ENCODE peak calls at places on chromosomes 2 and 18, in six cellular contexts. R is IMR-90, B is H9, U is neuronal stem cell, P is H1, Q is mesenchymal stem cell. A is an unnamed sample.

GRCh38 chr18:49924293-49924983 is 111.1 kb upstream of the ACAA2 start:
- DNase-seq in R (no peak), U (no peak), P (no peak), B (no peak), Q (no peak), A (no peak)

GRCh38 chr2:56334622-56335021 is 150.8 kb downstream of the CCDC85A start:
- DNase-seq in P (no peak), B (no peak), R (no peak), Q (no peak), U (no peak), A (no peak)

GRCh38 chr18:45636110-45636509 is 20.8 kb downstream of the SLC14A2 start:
- DNase-seq in Q (no peak), U (no peak), B (no peak), R (no peak), P (no peak), A (no peak)

GRCh38 chr2:232547991-232548390 is 2.4 kb downstream of the TIGD1 start:
- DNase-seq in Q (no peak), U (no peak), R (no peak), P (no peak), B (no peak), A (no peak)

GRCh38 chr2:136116813-136117390 is 1.0 kb downstream of the CXCR4 start:
- DNase-seq in U (peak), P (no peak), B (peak), R (no peak), Q (no peak), A (no peak)

GRCh38 chr2:7730449-7730848 is 813.2 kb downstream of the RNF144A start:
- DNase-seq in B (no peak), R (no peak), P (no peak), U (no peak), Q (no peak), A (no peak)

GRCh38 chr2:205714789-205715411 is 32.6 kb downstream of the NRP2 start:
- DNase-seq in P (no peak), U (no peak), B (no peak), Q (peak), R (peak), A (no peak)

GRCh38 chr2:6855860-6856547 is 9.7 kb downstream of the CMPK2 start:
- DNase-seq in R (no peak), P (no peak), B (no peak), U (no peak), Q (peak), A (peak)

GRCh38 chr2:30679416-30680088 is 127.7 kb downstream of the CAPN13 start:
- DNase-seq in B (no peak), U (no peak), P (no peak), Q (peak), R (peak), A (peak)

GRCh38 chr2:241112592-241112991 is 10.5 kb upstream of the MTERF4 start:
- DNase-seq in P (no peak), U (no peak), R (no peak), B (no peak), Q (no peak), A (no peak)

GRCh38 chr2:46958431-46959017 is 42.9 kb upstream of the MCFD2 start:
- DNase-seq in B (no peak), P (no peak), Q (no peak), R (no peak), U (no peak), A (no peak)

GRCh38 chr2:120917876-120918275 is 182.2 kb downstream of the GLI2 start:
- DNase-seq in P (no peak), R (peak), U (no peak), B (no peak), Q (peak), A (no peak)

GRCh38 chr18:57631697-57632096 is 10.1 kb upstream of the NARS1 start:
- DNase-seq in B (no peak), R (no peak), Q (no peak), P (no peak), U (no peak), A (no peak)

GRCh38 chr2:173943139-173943538 is 22.0 kb downstream of the SP3 start:
- DNase-seq in P (no peak), R (no peak), Q (no peak), B (no peak), U (no peak), A (peak)

GRCh38 chr2:73984922-73985317 is 210 bp downstream of the TET3 start:
- DNase-seq in B (no peak), R (no peak), U (no peak), P (no peak), Q (no peak), A (no peak)

GRCh38 chr2:100819365-100820345 is at the start of gene NPAS2:
- DNase-seq in P (no peak), B (peak), Q (peak), R (peak), U (no peak), A (peak)

GRCh38 chr2:197207106-197207505 is 103.5 kb downstream of the ANKRD44 start:
- DNase-seq in B (no peak), U (no peak), Q (no peak), P (no peak), R (no peak), A (no peak)

DNA sequence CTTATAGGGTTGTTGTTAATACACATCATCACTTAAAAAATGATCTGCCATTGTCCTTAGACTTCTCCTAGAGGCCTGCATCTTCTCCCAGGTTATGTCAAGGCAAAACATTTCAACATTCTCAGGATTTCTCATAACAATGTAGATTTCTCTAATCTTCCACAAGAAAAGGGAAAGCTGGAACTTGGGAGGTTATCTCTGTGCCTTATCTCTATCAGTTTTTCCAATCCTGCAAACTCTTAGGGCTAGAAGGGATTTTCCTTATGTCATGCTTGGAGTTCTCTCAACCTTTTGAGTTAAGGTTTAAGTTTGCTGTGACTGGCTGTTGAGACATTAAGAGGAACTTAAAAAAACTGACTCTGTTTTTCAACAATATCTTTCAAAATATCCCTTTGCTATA is 300.6 kb upstream of the TFPI start:
- DNase-seq in U (no peak), Q (no peak), P (no peak), R (no peak), B (no peak), A (peak)
- H4K91ac ChIP-seq in U (no peak), Q (no peak), P (no peak), R (no peak), B (no peak), A (no peak)

GRCh38 chr2:37657471-37657870 is 14.0 kb downstream of the CDC42EP3 start:
- DNase-seq in R (no peak), Q (no peak), P (no peak), U (no peak), B (no peak), A (no peak)
- H4K91ac ChIP-seq in R (no peak), Q (peak), P (peak), U (no peak), B (no peak), A (no peak)

GRCh38 chr2:27451095-27451494 is 8.9 kb downstream of the KRTCAP3 start:
- DNase-seq in R (no peak), P (no peak), B (no peak), Q (no peak), U (no peak), A (no peak)
- H4K91ac ChIP-seq in R (no peak), P (no peak), B (no peak), Q (no peak), U (no peak), A (no peak)

DNA sequence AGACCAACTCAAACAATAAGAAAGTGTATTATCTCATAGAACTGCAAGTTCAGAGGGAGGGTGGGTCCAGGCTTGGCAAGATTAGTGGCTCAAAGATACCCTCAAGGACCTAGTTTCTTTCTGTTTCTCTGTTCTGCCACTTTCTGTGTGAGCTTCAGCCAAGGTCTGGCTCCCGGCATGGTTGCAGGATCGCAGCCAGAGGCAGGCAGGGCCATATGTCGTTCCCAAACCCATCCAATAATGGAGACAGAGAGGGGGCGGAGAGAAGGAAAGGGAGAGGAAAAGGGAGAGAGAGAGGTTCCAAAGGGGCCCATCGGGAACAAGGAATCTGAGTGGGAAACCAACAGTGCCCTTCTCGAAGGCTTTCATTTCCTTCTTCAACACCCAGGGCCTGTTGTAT is 169.1 kb upstream of the NCK2 start:
- DNase-seq in Q (no peak), B (no peak), R (no peak), U (no peak), P (no peak), A (no peak)
- H4K91ac ChIP-seq in Q (no peak), B (no peak), R (no peak), U (no peak), P (no peak), A (no peak)

GRCh38 chr2:96423281-96423680 is 81.9 kb downstream of the NEURL3 start:
- DNase-seq in P (no peak), U (no peak), R (no peak), B (no peak), Q (no peak), A (no peak)

GRCh38 chr2:96427917-96428316 is 77.2 kb downstream of the NEURL3 start:
- DNase-seq in Q (peak), B (no peak), R (peak), U (no peak), P (no peak), A (peak)

GRCh38 chr2:96427169-96427568 is 78.0 kb downstream of the NEURL3 start:
- DNase-seq in R (no peak), U (no peak), P (no peak), Q (no peak), B (no peak), A (no peak)

GRCh38 chr2:96423866-96424265 is 81.3 kb downstream of the NEURL3 start:
- DNase-seq in U (no peak), B (no peak), R (peak), P (no peak), Q (no peak), A (peak)
- H4K91ac ChIP-seq in U (no peak), B (no peak), R (no peak), P (no peak), Q (no peak), A (no peak)

GRCh38 chr2:186594001-186594722 is 4.3 kb downstream of the ITGAV start:
- DNase-seq in Q (no peak), U (no peak), B (no peak), P (no peak), R (no peak), A (no peak)

GRCh38 chr2:186603208-186603765 is 13.4 kb downstream of the ITGAV start:
- DNase-seq in R (peak), Q (no peak), B (no peak), P (no peak), U (no peak), A (no peak)

GRCh38 chr2:186605041-186605440 is 15.2 kb downstream of the ITGAV start:
- DNase-seq in R (no peak), Q (peak), B (no peak), P (no peak), U (no peak), A (peak)

GRCh38 chr2:186595219-186595618 is 5.4 kb downstream of the ITGAV start:
- DNase-seq in P (no peak), B (no peak), R (peak), U (no peak), Q (no peak), A (no peak)

DNA sequence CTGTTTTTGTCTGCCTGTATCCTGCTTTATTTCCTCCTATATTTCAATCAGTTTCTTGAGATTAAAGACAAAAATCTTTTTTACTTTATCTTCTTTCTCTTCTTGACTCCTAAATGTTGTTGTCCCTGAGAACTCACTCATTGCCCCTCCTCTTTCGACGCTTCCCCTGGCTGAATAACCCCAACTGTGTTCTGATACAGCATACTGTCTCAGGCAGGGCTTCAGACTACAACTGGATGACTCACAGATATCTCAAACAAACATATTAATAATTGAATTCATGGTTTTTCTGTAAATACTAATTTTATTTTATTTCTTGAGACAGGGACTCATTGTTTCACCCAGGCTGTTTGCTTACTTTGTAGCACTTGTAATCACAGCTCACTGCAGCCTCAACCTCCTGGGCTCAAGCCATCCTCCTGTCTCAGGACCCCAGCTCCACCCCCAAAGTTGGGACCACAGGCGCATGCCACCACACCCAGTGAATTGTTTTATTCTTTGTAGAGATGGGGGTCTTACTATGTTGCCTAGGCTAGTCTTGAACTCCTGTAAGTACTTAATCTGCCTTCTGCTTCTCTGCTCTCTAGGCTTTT is 9.4 kb downstream of the ITGAV start:
- DNase-seq in R (peak), Q (no peak), P (no peak), B (no peak), U (no peak), A (no peak)
- H4K91ac ChIP-seq in R (no peak), Q (no peak), P (no peak), B (no peak), U (no peak), A (no peak)

A was measured in trophoblast cell.